ENCODE peak calls at places on chromosomes 4 and X, in six cellular contexts. One of them, this sample, is unnamed.

GRCh38 chrX:40331353-40331752 is 233.6 kb upstream of the BCOR start:
- DNase-seq in iPS-NIHi11: no peak
- DNase-seq in cardiac fibroblast: no peak
- DNase-seq in upper lobe of right lung: no peak
- DNase-seq in HEK293T: no peak
- DNase-seq in MV-4-11: no peak
- DNase-seq in this sample: no peak

GRCh38 chr4:2330119-2331042 is 68.5 kb upstream of the MXD4 start:
- DNase-seq in iPS-NIHi11: no peak
- DNase-seq in cardiac fibroblast: peak
- DNase-seq in upper lobe of right lung: no peak
- DNase-seq in HEK293T: peak
- DNase-seq in MV-4-11: peak
- DNase-seq in this sample: no peak

GRCh38 chr4:57430706-57431105 is 320.5 kb upstream of the IGFBP7 start:
- DNase-seq in iPS-NIHi11: no peak
- DNase-seq in cardiac fibroblast: no peak
- DNase-seq in upper lobe of right lung: no peak
- DNase-seq in HEK293T: no peak
- DNase-seq in MV-4-11: no peak
- DNase-seq in this sample: no peak

GRCh38 chrX:78619829-78620228 is 39.3 kb downstream of the RTL3 start:
- DNase-seq in iPS-NIHi11: no peak
- DNase-seq in cardiac fibroblast: peak
- DNase-seq in upper lobe of right lung: no peak
- DNase-seq in HEK293T: no peak
- DNase-seq in MV-4-11: no peak
- DNase-seq in this sample: no peak

GRCh38 chr4:122666527-122667245 is 45.8 kb upstream of the IL21 start:
- DNase-seq in iPS-NIHi11: no peak
- DNase-seq in cardiac fibroblast: peak
- DNase-seq in upper lobe of right lung: no peak
- DNase-seq in HEK293T: no peak
- DNase-seq in MV-4-11: peak
- DNase-seq in this sample: no peak

GRCh38 chr4:118969359-118969758 is 80.7 kb downstream of the SYNPO2 start:
- DNase-seq in iPS-NIHi11: peak
- DNase-seq in cardiac fibroblast: peak
- DNase-seq in upper lobe of right lung: no peak
- DNase-seq in HEK293T: peak
- DNase-seq in MV-4-11: peak
- DNase-seq in this sample: peak

GRCh38 chr4:182022899-182023298 is 220.3 kb upstream of the TENM3 start:
- DNase-seq in iPS-NIHi11: no peak
- DNase-seq in cardiac fibroblast: no peak
- DNase-seq in upper lobe of right lung: no peak
- DNase-seq in HEK293T: no peak
- DNase-seq in MV-4-11: no peak
- DNase-seq in this sample: no peak

GRCh38 chrX:139784788-139785187 is 76.8 kb upstream of the MCF2 start:
- DNase-seq in iPS-NIHi11: no peak
- DNase-seq in cardiac fibroblast: no peak
- DNase-seq in upper lobe of right lung: no peak
- DNase-seq in HEK293T: no peak
- DNase-seq in MV-4-11: peak
- DNase-seq in this sample: no peak

GRCh38 chrX:113389846-113390245 is 549.2 kb upstream of the AMOT start:
- DNase-seq in iPS-NIHi11: no peak
- DNase-seq in cardiac fibroblast: peak
- DNase-seq in upper lobe of right lung: no peak
- DNase-seq in HEK293T: no peak
- DNase-seq in MV-4-11: no peak
- DNase-seq in this sample: no peak

GRCh38 chrX:40660381-40660780 is 13.0 kb upstream of the CXorf38 start:
- DNase-seq in iPS-NIHi11: no peak
- DNase-seq in cardiac fibroblast: no peak
- DNase-seq in upper lobe of right lung: no peak
- DNase-seq in HEK293T: no peak
- DNase-seq in MV-4-11: no peak
- DNase-seq in this sample: no peak

GRCh38 chrX:140507982-140508305 is 3.1 kb upstream of the SOX3 start:
- DNase-seq in iPS-NIHi11: peak
- DNase-seq in cardiac fibroblast: no peak
- DNase-seq in upper lobe of right lung: peak
- DNase-seq in HEK293T: peak
- DNase-seq in MV-4-11: no peak
- DNase-seq in this sample: no peak

GRCh38 chr4:140372607-140373327 is 679 bp upstream of the SCOC start:
- DNase-seq in iPS-NIHi11: peak
- DNase-seq in cardiac fibroblast: peak
- DNase-seq in upper lobe of right lung: no peak
- DNase-seq in HEK293T: peak
- DNase-seq in MV-4-11: peak
- DNase-seq in this sample: peak